ENCODE peak calls at places on chromosomes 11 and 22, in four cellular contexts. P, J, K and Z are unnamed samples.

GRCh38 chr11:103406357-103406756 is 297.1 kb downstream of the DYNC2H1 start:
- DNase-seq in P (no peak), J (no peak), K (no peak), Z (no peak)

GRCh38 chr11:57800444-57801184 is 39.0 kb downstream of the CTNND1 start:
- DNase-seq in P (peak; percentile 79), J (peak; percentile 55), K (no peak), Z (peak; percentile 93)

GRCh38 chr11:7196396-7197146 is 55.1 kb upstream of the SYT9 start:
- DNase-seq in P (no peak), J (no peak), K (no peak), Z (peak; percentile 15)

GRCh38 chr11:61532136-61533038 is 23.8 kb downstream of the LRRC10B start:
- DNase-seq in P (peak; percentile 53), J (no peak), K (no peak), Z (peak; percentile 58)

GRCh38 chr11:84212467-84213390 is 926.6 kb upstream of the CCDC90B start:
- DNase-seq in P (no peak), J (no peak), K (no peak), Z (no peak)

GRCh38 chr11:119378851-119379465 is 2.5 kb downstream of the USP2 start:
- DNase-seq in P (no peak), J (no peak), K (no peak), Z (no peak)

GRCh38 chr11:126134461-126135155 is 71.9 kb upstream of the CDON start:
- DNase-seq in P (no peak), J (no peak), K (no peak), Z (no peak)

GRCh38 chr22:19086944-19087343 is 35.3 kb downstream of the DGCR2 start:
- DNase-seq in P (no peak), J (no peak), K (no peak), Z (no peak)

GRCh38 chr11:8311366-8311765 is 47.7 kb upstream of the LMO1 start:
- DNase-seq in P (no peak), J (no peak), K (no peak), Z (no peak)